ENCODE peak calls at places on chromosomes 4 and X, in eight cellular contexts. L is tibial artery; P is SK-N-SH; U is heart right ventricle; Y is CD8-positive, alpha-beta T cell; N is GM12878; X is lung; B is heart left ventricle. F is an unnamed sample.

GRCh38 chr4:177583000-177583399 is 140.8 kb upstream of the AGA start:
- DNase-seq in L (no peak), P (no peak), U (no peak), Y (no peak), N (no peak), X (no peak), B (no peak), F (no peak)

GRCh38 chr4:80732010-80732409 is 298.5 kb upstream of the BMP3 start:
- DNase-seq in L (no peak), P (no peak), U (no peak), Y (no peak), N (no peak), X (no peak), B (no peak), F (no peak)

GRCh38 chr4:1576200-1576960 is 107.7 kb downstream of the FAM53A start:
- DNase-seq in L (no peak), P (no peak), U (no peak), Y (no peak), N (no peak), X (no peak), B (peak; percentile 1), F (no peak)

GRCh38 chr4:145278341-145279121 is 98.1 kb upstream of the OTUD4 start:
- DNase-seq in L (no peak), P (no peak), U (no peak), Y (no peak), N (no peak), X (no peak), B (no peak), F (no peak)

GRCh38 chrX:54799046-54799445 is 991 bp upstream of the ITIH6 start:
- DNase-seq in L (no peak), P (no peak), U (no peak), Y (no peak), N (no peak), X (no peak), B (no peak), F (no peak)

GRCh38 chr4:186931519-186931918 is 207.9 kb upstream of the FAT1 start:
- DNase-seq in L (no peak), P (no peak), U (no peak), Y (no peak), N (no peak), X (no peak), B (no peak), F (no peak)

GRCh38 chrX:154730271-154730883 is 20.5 kb downstream of the GAB3 start:
- DNase-seq in L (no peak), P (no peak), U (peak; percentile 77), Y (no peak), N (no peak), X (peak; percentile 76), B (peak; percentile 66), F (peak; percentile 56)

GRCh38 chr4:152780267-152780811 is 585 bp downstream of the ARFIP1 start:
- DNase-seq in L (no peak), P (peak; percentile 30), U (peak; percentile 11), Y (no peak), N (no peak), X (no peak), B (no peak), F (no peak)

GRCh38 chrX:9642270-9642995 is 123.2 kb downstream of the GPR143 start:
- DNase-seq in L (no peak), P (no peak), U (no peak), Y (no peak), N (no peak), X (peak; percentile 9), B (no peak), F (no peak)

GRCh38 chrX:153519569-153520285 is 2.3 kb downstream of the ATP2B3 start:
- DNase-seq in L (no peak), P (no peak), U (no peak), Y (no peak), N (no peak), X (no peak), B (no peak), F (no peak)

GRCh38 chrX:109472939-109473713 is 8.8 kb downstream of the GUCY2F start:
- DNase-seq in L (no peak), P (peak; percentile 1), U (peak; percentile 2), Y (no peak), N (no peak), X (no peak), B (no peak), F (no peak)

GRCh38 chr4:76035799-76036389 is at the start of gene CXCL11:
- DNase-seq in L (no peak), P (no peak), U (no peak), Y (no peak), N (no peak), X (no peak), B (no peak), F (no peak)

GRCh38 chrX:16368696-16369095 is 201.4 kb downstream of the MAGEB17 start:
- DNase-seq in L (no peak), P (no peak), U (no peak), Y (no peak), N (no peak), X (no peak), B (no peak), F (no peak)

GRCh38 chr4:162497564-162498167 is 333.9 kb upstream of the FSTL5 start:
- DNase-seq in L (no peak), P (peak; percentile 34), U (no peak), Y (no peak), N (no peak), X (no peak), B (no peak), F (no peak)

GRCh38 chr4:22434895-22435294 is 81.0 kb downstream of the ADGRA3 start:
- DNase-seq in L (no peak), P (peak; percentile 15), U (peak; percentile 23), Y (no peak), N (no peak), X (no peak), B (peak; percentile 41), F (peak; percentile 29)

GRCh38 chr4:8522160-8523120 is 57.8 kb upstream of the GPR78 start:
- DNase-seq in L (no peak), P (no peak), U (no peak), Y (no peak), N (no peak), X (no peak), B (no peak), F (no peak)

GRCh38 chr4:64465263-64465662 is 56.0 kb upstream of the TECRL start:
- DNase-seq in L (no peak), P (no peak), U (no peak), Y (no peak), N (no peak), X (no peak), B (no peak), F (no peak)

GRCh38 chr4:64464581-64464980 is 55.3 kb upstream of the TECRL start:
- DNase-seq in L (no peak), P (no peak), U (no peak), Y (no peak), N (no peak), X (no peak), B (no peak), F (no peak)
- H3K27ac ChIP-seq in L (no peak overlapping the region), P (no peak overlapping the region), U (no peak overlapping the region), Y (no peak overlapping the region), N (no peak overlapping the region), X (no peak overlapping the region), B (no peak overlapping the region), F (no peak overlapping the region)

GRCh38 chr4:78945638-78946179 is 6.5 kb upstream of the PAQR3 start:
- DNase-seq in L (no peak), P (no peak), U (no peak), Y (no peak), N (no peak), X (no peak), B (no peak), F (no peak)
- H3K9me3 ChIP-seq in L (no peaks in the 10 kb centered on the region), P (peaks cover 7% of the 10 kb centered on the region), U (no peaks in the 10 kb centered on the region), Y (no peaks in the 10 kb centered on the region), N (no peaks in the 10 kb centered on the region), X (no peaks in the 10 kb centered on the region), B (no peaks in the 10 kb centered on the region), F (no peaks in the 10 kb centered on the region)

GRCh38 chr4:128287871-128288688 is 467 bp upstream of the PGRMC2 start:
- DNase-seq in L (peak; percentile 100), P (peak; percentile 99), U (peak; percentile 100), Y (peak; percentile 99), N (peak; percentile 97), X (peak; percentile 99), B (peak; percentile 100), F (peak; percentile 100)
- TF ChIP-seq CTCF in L (peak; percentile 67), P (peak; percentile 29), U (peak; percentile 17), Y (no peak), N (peak; percentile 2), X (no peak), B (no peak), F (peak; percentile 62)

GRCh38 chrX:142938793-142939192 is 86.9 kb upstream of the SPANXN4 start:
- DNase-seq in L (no peak), P (no peak), U (no peak), Y (no peak), N (no peak), X (no peak), B (no peak), F (no peak)
- H3K27ac ChIP-seq in L (no peak overlapping the region), P (no peak overlapping the region), U (no peak overlapping the region), Y (no peak overlapping the region), N (no peak overlapping the region), X (no peak overlapping the region), B (no peak overlapping the region), F (no peak overlapping the region)

GRCh38 chrX:47447607-47448006 is 35.4 kb downstream of the ZNF41 start:
- DNase-seq in L (no peak), P (no peak), U (no peak), Y (no peak), N (no peak), X (no peak), B (no peak), F (no peak)

GRCh38 chrX:47446431-47446830 is 36.6 kb downstream of the ZNF41 start:
- DNase-seq in L (no peak), P (no peak), U (no peak), Y (no peak), N (no peak), X (no peak), B (no peak), F (no peak)

GRCh38 chrX:47448165-47448806 is 34.7 kb downstream of the ZNF41 start:
- DNase-seq in L (no peak), P (no peak), U (no peak), Y (no peak), N (no peak), X (no peak), B (no peak), F (no peak)

GRCh38 chrX:47452112-47452511 is 30.9 kb downstream of the ZNF41 start:
- DNase-seq in L (no peak), P (no peak), U (no peak), Y (no peak), N (no peak), X (no peak), B (no peak), F (no peak)

DNA sequence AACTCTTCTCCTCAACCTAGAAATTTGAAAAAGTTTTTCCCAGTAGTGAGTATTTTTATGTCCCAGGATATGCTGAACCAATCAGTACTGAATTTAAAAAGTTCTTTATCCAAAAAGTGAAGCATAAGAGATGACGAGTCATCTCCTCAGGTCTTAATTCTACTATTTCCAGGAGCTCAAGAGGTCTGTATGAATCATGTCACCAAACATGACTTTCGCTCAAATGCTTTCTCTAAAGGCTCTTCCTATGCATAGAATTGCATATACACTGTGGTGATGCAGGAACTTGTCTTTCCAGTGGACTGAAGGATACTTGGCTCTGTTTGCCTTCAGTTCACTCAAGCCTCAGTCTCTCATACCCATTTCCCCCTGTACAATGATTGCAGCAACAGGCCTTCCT is 36.1 kb downstream of the ZNF41 start:
- DNase-seq in L (no peak), P (no peak), U (no peak), Y (no peak), N (no peak), X (no peak), B (no peak), F (no peak)
- H3K9me3 ChIP-seq in L (peaks cover 37% of the 10 kb centered on the region), P (no peaks in the 10 kb centered on the region), U (peaks cover 37% of the 10 kb centered on the region), Y (peaks cover 11% of the 10 kb centered on the region), N (peaks cover 27% of the 10 kb centered on the region), X (no peaks in the 10 kb centered on the region), B (no peaks in the 10 kb centered on the region), F (no peaks in the 10 kb centered on the region)